ENCODE peak calls at places on chromosomes 12 and 14, in four cellular contexts. K is fibroblast of lung, E is LHCN-M2, C is glutamatergic neuron. F is an unnamed sample.

GRCh38 chr12:2580821-2581220 is 213.9 kb upstream of the FKBP4 start:
- DNase-seq in C (no peak), E (no peak), K (peak), F (no peak)

GRCh38 chr12:72836184-72836583 is 564.0 kb downstream of the TRHDE start:
- DNase-seq in K (no peak), E (no peak), C (no peak), F (no peak)

GRCh38 chr14:93648440-93649168 is 139.7 kb downstream of the PRIMA1 start:
- DNase-seq in K (no peak), C (no peak), E (no peak), F (peak)

GRCh38 chr14:103186894-103187586 is 63.8 kb downstream of the TNFAIP2 start:
- DNase-seq in E (no peak), K (no peak), C (no peak), F (peak)

GRCh38 chr14:22841311-22841710 is 4.9 kb downstream of the MMP14 start:
- DNase-seq in E (no peak), K (no peak), C (no peak), F (no peak)

GRCh38 chr14:55734731-55735130 is 154.7 kb downstream of the KTN1 start:
- DNase-seq in E (no peak), K (no peak), C (no peak), F (no peak)

GRCh38 chr14:105193916-105194782 is 13.0 kb upstream of the NUDT14 start:
- DNase-seq in C (no peak), K (no peak), E (no peak), F (no peak)

GRCh38 chr12:131830335-131831020 is 2.3 kb downstream of the MMP17 start:
- DNase-seq in E (peak), K (peak), C (peak), F (peak)

GRCh38 chr12:26863515-26863914 is 30.5 kb upstream of the ITPR2 start:
- DNase-seq in K (no peak), C (no peak), E (no peak), F (no peak)

GRCh38 chr14:59377991-59378720 is 87.0 kb downstream of the GPR135 start:
- DNase-seq in C (no peak), E (no peak), K (no peak), F (no peak)

GRCh38 chr12:65215449-65215848 is 46.1 kb downstream of the LEMD3 start:
- DNase-seq in K (no peak), C (no peak), E (no peak), F (no peak)

GRCh38 chr12:119179335-119180021 is 747 bp downstream of the HSPB8 start:
- DNase-seq in K (peak), C (no peak), E (peak), F (peak)

GRCh38 chr12:76047742-76048141 is 16.2 kb upstream of the PHLDA1 start:
- DNase-seq in K (peak), E (no peak), C (no peak), F (no peak)

GRCh38 chr12:17810399-17810798 is 279.6 kb downstream of the RERGL start:
- DNase-seq in K (no peak), E (no peak), C (no peak), F (no peak)

GRCh38 chr12:57603758-57604453 is 718 bp upstream of the DTX3 start:
- DNase-seq in E (no peak), K (peak), C (no peak), F (no peak)

F was measured in HuH-7.5.